ENCODE peak calls at places on chromosomes 3 and 15, in six cellular contexts. D, F, E, L, G and H are unnamed samples.

GRCh38 chr15:65939901-65940617 is 70.8 kb downstream of the RAB11A start:
- DNase-seq in D (peak), F (peak), E (no peak), L (no peak), G (no peak), H (no peak)

GRCh38 chr3:72082121-72082715 is 297.3 kb upstream of the PROK2 start:
- DNase-seq in D (peak), F (no peak), E (peak), L (no peak), G (no peak), H (no peak)

GRCh38 chr15:76337047-76337738 is 620 bp downstream of the ISL2 start:
- DNase-seq in D (peak), F (peak), E (no peak), L (peak), G (no peak), H (peak)

GRCh38 chr15:68264282-68264681 is 13.3 kb upstream of the FEM1B start:
- DNase-seq in D (no peak), F (no peak), E (no peak), L (no peak), G (no peak), H (no peak)

GRCh38 chr3:185460719-185461350 is 38.0 kb downstream of the TMEM41A start:
- DNase-seq in D (peak), F (peak), E (peak), L (peak), G (peak), H (no peak)

GRCh38 chr3:195015021-195015420 is 255.9 kb downstream of the XXYLT1 start:
- DNase-seq in D (no peak), F (no peak), E (peak), L (no peak), G (no peak), H (no peak)

GRCh38 chr15:98730860-98731711 is 82.7 kb downstream of the IGF1R start:
- DNase-seq in D (no peak), F (no peak), E (no peak), L (no peak), G (no peak), H (no peak)

GRCh38 chr15:101522091-101522490 is 32.6 kb upstream of the PCSK6 start:
- DNase-seq in D (no peak), F (no peak), E (no peak), L (peak), G (no peak), H (no peak)

GRCh38 chr15:49823987-49824538 is 203.2 kb downstream of the DTWD1 start:
- DNase-seq in D (no peak), F (peak), E (no peak), L (no peak), G (no peak), H (no peak)

GRCh38 chr15:48967336-48967735 is 3.6 kb upstream of the SHC4 start:
- DNase-seq in D (no peak), F (no peak), E (no peak), L (no peak), G (no peak), H (no peak)

GRCh38 chr3:64143399-64144130 is 81.7 kb downstream of the PRICKLE2 start:
- DNase-seq in D (peak), F (peak), E (no peak), L (no peak), G (no peak), H (no peak)

GRCh38 chr3:123807820-123808219 is 76.3 kb downstream of the MYLK start:
- DNase-seq in D (no peak), F (no peak), E (no peak), L (peak), G (no peak), H (no peak)

GRCh38 chr3:46348811-46349482 is 5.0 kb upstream of the CCR2 start:
- DNase-seq in D (no peak), F (no peak), E (peak), L (no peak), G (no peak), H (no peak)

GRCh38 chr15:58951388-58952060 is 18.0 kb upstream of the SLTM start:
- DNase-seq in D (peak), F (peak), E (no peak), L (no peak), G (peak), H (no peak)

GRCh38 chr15:33492434-33493052 is 181.8 kb downstream of the RYR3 start:
- DNase-seq in D (no peak), F (no peak), E (no peak), L (no peak), G (no peak), H (no peak)

GRCh38 chr15:92068121-92068520 is 214.6 kb downstream of the SLCO3A1 start:
- DNase-seq in D (peak), F (no peak), E (no peak), L (no peak), G (no peak), H (no peak)

GRCh38 chr3:141321109-141321497 is 47.2 kb upstream of the ZBTB38 start:
- DNase-seq in D (no peak), F (peak), E (no peak), L (no peak), G (no peak), H (no peak)

GRCh38 chr15:39582286-39582976 is 1.6 kb downstream of the THBS1 start:
- DNase-seq in D (peak), F (peak), E (no peak), L (no peak), G (no peak), H (no peak)

GRCh38 chr3:123344175-123344908 is 104.5 kb downstream of the ADCY5 start:
- DNase-seq in D (peak), F (no peak), E (peak), L (no peak), G (no peak), H (no peak)

GRCh38 chr15:95559875-95560394 is 770.6 kb upstream of the NR2F2 start:
- DNase-seq in D (peak), F (peak), E (no peak), L (no peak), G (peak), H (no peak)

GRCh38 chr3:196868297-196868661 is 559 bp downstream of the SENP5 start:
- DNase-seq in D (peak), F (peak), E (peak), L (peak), G (no peak), H (peak)

GRCh38 chr3:172201990-172202318 is 162.6 kb downstream of the FNDC3B start:
- DNase-seq in D (peak), F (no peak), E (no peak), L (no peak), G (no peak), H (no peak)

GRCh38 chr15:40584191-40584590 is 9.9 kb upstream of the KNL1 start:
- DNase-seq in D (no peak), F (no peak), E (no peak), L (no peak), G (no peak), H (no peak)

GRCh38 chr3:148077318-148077923 is 620.3 kb upstream of the AGTR1 start:
- DNase-seq in D (peak), F (peak), E (peak), L (no peak), G (peak), H (peak)

GRCh38 chr3:23308986-23309625 is 106.0 kb downstream of the UBE2E2 start:
- DNase-seq in D (no peak), F (no peak), E (no peak), L (no peak), G (no peak), H (no peak)

GRCh38 chr3:150183619-150184425 is 213.1 kb upstream of the PFN2 start:
- DNase-seq in D (peak), F (peak), E (peak), L (peak), G (peak), H (peak)

GRCh38 chr3:177597325-177598109 is 400.2 kb upstream of the TBL1XR1 start:
- DNase-seq in D (peak), F (no peak), E (peak), L (peak), G (no peak), H (no peak)

GRCh38 chr3:33883538-33884203 is 85.2 kb downstream of the PDCD6IP start:
- DNase-seq in D (peak), F (peak), E (peak), L (peak), G (peak), H (peak)

GRCh38 chr15:93223803-93224202 is 134.8 kb upstream of the RGMA start:
- DNase-seq in D (no peak), F (no peak), E (no peak), L (no peak), G (no peak), H (no peak)

GRCh38 chr15:75989045-75989444 is 23.2 kb downstream of the NRG4 start:
- DNase-seq in D (peak), F (no peak), E (no peak), L (no peak), G (no peak), H (no peak)

GRCh38 chr15:66775127-66776105 is 73.4 kb downstream of the SMAD6 start:
- DNase-seq in D (peak), F (no peak), E (no peak), L (peak), G (no peak), H (no peak)

GRCh38 chr15:43243246-43243645 is 22.4 kb upstream of the EPB42 start:
- DNase-seq in D (no peak), F (no peak), E (no peak), L (no peak), G (no peak), H (no peak)

GRCh38 chr3:169618894-169619792 is 44.4 kb downstream of the MECOM start:
- DNase-seq in D (no peak), F (no peak), E (no peak), L (no peak), G (no peak), H (no peak)

GRCh38 chr15:80339601-80340000 is 64.6 kb upstream of the ARNT2 start:
- DNase-seq in D (no peak), F (no peak), E (no peak), L (no peak), G (no peak), H (no peak)

GRCh38 chr15:101142711-101143110 is 109.1 kb downstream of the CHSY1 start:
- DNase-seq in D (no peak), F (no peak), E (no peak), L (no peak), G (no peak), H (no peak)

GRCh38 chr3:21543380-21544075 is 207.5 kb downstream of the ZNF385D start:
- DNase-seq in D (no peak), F (no peak), E (no peak), L (no peak), G (no peak), H (no peak)

GRCh38 chr3:131711114-131711786 is 208.5 kb upstream of the MRPL3 start:
- DNase-seq in D (no peak), F (peak), E (peak), L (no peak), G (no peak), H (no peak)
- H2AFZ ChIP-seq in D (no peak), F (no peak), E (no peak), L (no peak), G (no peak), H (peak)

GRCh38 chr3:13853978-13854296 is 25.9 kb downstream of the WNT7A start:
- DNase-seq in D (no peak), F (peak), E (no peak), L (no peak), G (peak), H (no peak)

GRCh38 chr3:13851997-13852637 is 27.8 kb downstream of the WNT7A start:
- DNase-seq in D (no peak), F (no peak), E (no peak), L (no peak), G (no peak), H (no peak)

GRCh38 chr3:13854492-13854891 is 25.4 kb downstream of the WNT7A start:
- DNase-seq in D (no peak), F (no peak), E (no peak), L (no peak), G (no peak), H (no peak)

GRCh38 chr3:13852638-13853009 is 27.2 kb downstream of the WNT7A start:
- DNase-seq in D (peak), F (peak), E (no peak), L (no peak), G (no peak), H (no peak)

DNA sequence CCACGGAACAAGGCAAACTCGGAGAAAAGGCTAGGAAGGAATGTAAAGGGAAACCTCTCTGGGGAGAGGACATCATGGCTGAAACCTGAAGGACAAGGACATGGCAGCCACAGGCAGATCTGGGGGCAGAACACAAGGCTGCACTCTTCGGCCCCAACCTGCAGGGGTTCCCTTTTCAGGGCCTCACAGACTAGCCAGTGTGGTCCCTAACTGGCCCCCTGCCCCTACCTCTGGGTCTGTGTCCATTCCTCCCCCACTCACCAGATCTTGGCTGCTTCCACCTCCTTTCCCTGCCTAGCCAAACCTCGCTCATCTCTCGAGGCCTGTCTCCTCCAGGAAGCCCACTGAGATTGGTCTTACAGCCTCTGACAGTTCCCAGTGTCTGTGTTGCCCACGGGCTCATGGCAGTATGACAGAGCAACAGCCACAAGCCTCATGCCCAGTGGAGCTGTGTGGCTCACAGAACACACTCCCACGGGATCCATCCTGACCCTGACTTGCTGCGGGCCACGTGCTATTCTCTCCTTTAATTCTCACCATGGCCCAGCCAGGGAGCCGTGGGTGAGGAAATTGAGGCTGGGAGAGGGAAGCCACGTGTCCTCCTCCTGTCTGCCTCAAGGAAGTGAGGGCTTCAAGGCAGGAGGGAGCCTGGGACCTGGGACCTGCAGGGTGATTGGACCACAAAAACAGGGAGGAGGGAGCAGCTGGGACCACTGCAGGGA is 26.5 kb downstream of the WNT7A start:
- DNase-seq in D (no peak), F (no peak), E (no peak), L (no peak), G (no peak), H (no peak)
- TF ChIP-seq EZH2phosphoT487 in D (no peak), F (no peak), E (no peak), L (no peak), G (no peak), H (no peak)

GRCh38 chr3:31668258-31668657 is 135.5 kb downstream of the STT3B start:
- DNase-seq in D (no peak), F (peak), E (no peak), L (no peak), G (no peak), H (no peak)

GRCh38 chr3:31667582-31667981 is 134.9 kb downstream of the STT3B start:
- DNase-seq in D (no peak), F (no peak), E (no peak), L (no peak), G (no peak), H (no peak)

GRCh38 chr3:31661993-31662392 is 129.3 kb downstream of the STT3B start:
- DNase-seq in D (no peak), F (no peak), E (no peak), L (no peak), G (no peak), H (no peak)

GRCh38 chr3:31661286-31661685 is 128.6 kb downstream of the STT3B start:
- DNase-seq in D (no peak), F (no peak), E (no peak), L (no peak), G (no peak), H (no peak)

DNA sequence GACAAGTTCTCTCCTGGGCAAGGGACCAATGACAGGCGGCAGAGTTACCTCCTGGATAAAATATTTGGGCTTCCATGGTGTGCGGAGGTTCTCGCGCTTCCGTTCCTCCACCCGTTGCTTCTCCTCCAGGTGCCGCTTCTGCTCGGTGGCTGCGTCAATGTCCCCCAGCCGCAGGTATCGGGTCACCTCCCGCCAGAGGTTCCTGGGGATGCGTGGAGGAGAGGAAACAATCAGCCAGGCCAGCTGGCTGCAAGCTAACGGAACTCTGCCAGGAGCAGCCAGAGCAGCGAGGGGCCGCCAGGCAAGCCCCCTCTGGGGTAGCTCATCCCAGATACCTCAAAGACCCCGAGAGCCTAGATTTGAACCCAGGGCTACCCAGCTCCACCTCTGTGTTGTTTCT is 131.3 kb downstream of the STT3B start:
- DNase-seq in D (no peak), F (no peak), E (no peak), L (no peak), G (no peak), H (no peak)
- H3K9ac ChIP-seq in D (no peak), F (no peak), E (no peak), L (no peak), G (no peak), H (no peak)

GRCh38 chr3:113441051-113441770 is at the start of gene CFAP44:
- DNase-seq in D (peak), F (no peak), E (no peak), L (no peak), G (no peak), H (peak)
- H2AFZ ChIP-seq in D (peak), F (no peak), E (no peak), L (no peak), G (no peak), H (peak)

GRCh38 chr15:38038659-38039442 is 104.4 kb downstream of the TMCO5A start:
- DNase-seq in D (peak), F (peak), E (no peak), L (no peak), G (no peak), H (no peak)
- TF ChIP-seq EZH2phosphoT487 in D (no peak), F (no peak), E (no peak), L (no peak), G (no peak), H (no peak)

GRCh38 chr15:63380828-63381282 is 791 bp downstream of the CA12 start:
- DNase-seq in D (peak), F (no peak), E (no peak), L (no peak), G (no peak), H (no peak)
- H3K9ac ChIP-seq in D (peak), F (peak), E (no peak), L (peak), G (peak), H (no peak)

GRCh38 chr3:80697291-80697690 is 929.5 kb upstream of the ROBO1 start:
- DNase-seq in D (no peak), F (no peak), E (no peak), L (no peak), G (no peak), H (no peak)
- H2AFZ ChIP-seq in D (no peak), F (no peak), E (no peak), L (no peak), G (no peak), H (no peak)

GRCh38 chr3:52833202-52833601 is 1.6 kb downstream of the MUSTN1 start:
- DNase-seq in D (no peak), F (no peak), E (no peak), L (no peak), G (no peak), H (no peak)

GRCh38 chr3:52830535-52831258 is at the start of gene ITIH4:
- DNase-seq in D (no peak), F (peak), E (no peak), L (no peak), G (no peak), H (no peak)

GRCh38 chr3:52829906-52830463 is 487 bp downstream of the ITIH4 start:
- DNase-seq in D (no peak), F (peak), E (no peak), L (no peak), G (no peak), H (no peak)

GRCh38 chr3:52829482-52829881 is 990 bp downstream of the ITIH4 start:
- DNase-seq in D (no peak), F (no peak), E (no peak), L (no peak), G (no peak), H (no peak)

DNA sequence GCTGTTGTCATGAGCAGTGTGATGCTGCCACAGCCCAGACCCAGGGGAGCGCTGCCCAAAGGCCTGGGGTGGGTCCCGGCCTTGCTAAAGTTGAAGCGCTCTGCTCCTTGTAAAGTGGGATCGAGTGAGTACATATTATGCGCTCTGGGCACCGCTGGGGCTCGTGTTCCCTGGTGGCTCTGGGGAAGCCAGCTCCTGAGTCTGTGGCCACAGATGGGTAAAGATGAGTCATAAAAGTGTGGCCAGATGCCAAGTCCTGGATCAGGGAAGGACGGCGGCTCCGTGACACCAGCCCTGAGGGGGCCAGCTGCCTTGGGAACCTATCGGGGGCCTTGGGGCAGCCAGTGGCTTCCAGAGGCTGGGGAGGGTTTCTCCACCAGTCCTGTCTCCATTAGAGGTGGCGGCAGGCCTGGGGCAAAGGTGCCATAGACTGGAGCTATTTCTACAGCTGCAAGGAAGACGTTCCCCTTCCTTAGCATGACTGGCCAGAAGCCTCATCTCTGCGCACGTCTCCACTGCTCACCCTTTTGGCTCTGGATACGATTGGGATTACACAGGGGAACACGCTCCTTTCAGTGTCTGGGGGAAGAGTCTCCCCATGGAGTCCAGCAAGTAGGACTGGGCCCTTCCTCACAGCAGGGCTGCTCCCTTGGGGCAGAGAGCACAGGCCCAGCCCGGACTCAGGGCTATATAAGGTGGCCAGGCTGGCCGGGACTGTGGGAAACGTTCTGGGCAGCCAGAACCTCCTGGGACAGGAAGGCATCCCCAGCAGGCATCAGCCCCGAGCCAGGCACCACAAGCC is 1.2 kb upstream of the ITIH4 start:
- DNase-seq in D (peak), F (peak), E (no peak), L (peak), G (peak), H (no peak)
- TF ChIP-seq EZH2phosphoT487 in D (no peak), F (no peak), E (no peak), L (no peak), G (no peak), H (no peak)